ENCODE peak calls at places on chromosomes 5 and 9, in four cellular contexts. One of them, this sample, is unnamed.

GRCh38 chr5:10555134-10555733 is 8.6 kb upstream of the ANKRD33B start:
- DNase-seq in upper lobe of right lung: no peak
- DNase-seq in PC-9: peak; percentile 98
- DNase-seq in cardiac muscle cell: no peak
- DNase-seq in this sample: no peak

GRCh38 chr5:80109549-80110478 is 74.7 kb downstream of the THBS4 start:
- DNase-seq in cardiac muscle cell: no peak
- DNase-seq in upper lobe of right lung: no peak
- DNase-seq in PC-9: no peak
- DNase-seq in this sample: no peak

GRCh38 chr5:170275376-170275994 is 22.1 kb downstream of the LCP2 start:
- DNase-seq in PC-9: no peak
- DNase-seq in cardiac muscle cell: no peak
- DNase-seq in upper lobe of right lung: no peak
- DNase-seq in this sample: no peak

GRCh38 chr9:16337322-16338029 is 533.0 kb downstream of the BNC2 start:
- DNase-seq in cardiac muscle cell: peak; percentile 49
- DNase-seq in PC-9: peak; percentile 96
- DNase-seq in upper lobe of right lung: no peak
- DNase-seq in this sample: no peak

GRCh38 chr5:33795532-33795931 is 96.3 kb downstream of the ADAMTS12 start:
- DNase-seq in upper lobe of right lung: no peak
- DNase-seq in PC-9: no peak
- DNase-seq in cardiac muscle cell: no peak
- DNase-seq in this sample: no peak

GRCh38 chr5:8710426-8710930 is 835.4 kb downstream of the SEMA5A start:
- DNase-seq in upper lobe of right lung: no peak
- DNase-seq in cardiac muscle cell: no peak
- DNase-seq in PC-9: no peak
- DNase-seq in this sample: no peak

GRCh38 chr5:19886123-19886921 is 101.7 kb downstream of the CDH18 start:
- DNase-seq in upper lobe of right lung: no peak
- DNase-seq in PC-9: no peak
- DNase-seq in cardiac muscle cell: peak; percentile 21
- DNase-seq in this sample: no peak

GRCh38 chr5:181245427-181246275 is 1.9 kb upstream of the RACK1 start:
- DNase-seq in upper lobe of right lung: no peak
- DNase-seq in cardiac muscle cell: no peak
- DNase-seq in PC-9: no peak
- DNase-seq in this sample: no peak

GRCh38 chr5:60843693-60844428 is at the start of gene ELOVL7:
- DNase-seq in PC-9: peak; percentile 74
- DNase-seq in upper lobe of right lung: peak; percentile 92
- DNase-seq in cardiac muscle cell: peak; percentile 40
- DNase-seq in this sample: no peak

GRCh38 chr9:125260564-125260963 is 1.1 kb upstream of the GAPVD1 start:
- DNase-seq in upper lobe of right lung: no peak
- DNase-seq in PC-9: peak; percentile 44
- DNase-seq in cardiac muscle cell: no peak
- DNase-seq in this sample: no peak

GRCh38 chr9:116027096-116027495 is 126.5 kb upstream of the PAPPA start:
- DNase-seq in cardiac muscle cell: peak; percentile 17
- DNase-seq in upper lobe of right lung: no peak
- DNase-seq in PC-9: no peak
- DNase-seq in this sample: no peak

GRCh38 chr5:5316333-5316732 is 106.1 kb upstream of the ICE1 start:
- DNase-seq in PC-9: no peak
- DNase-seq in cardiac muscle cell: no peak
- DNase-seq in upper lobe of right lung: no peak
- DNase-seq in this sample: no peak

GRCh38 chr5:124537136-124537919 is 209.1 kb downstream of the ZNF608 start:
- DNase-seq in upper lobe of right lung: no peak
- DNase-seq in PC-9: no peak
- DNase-seq in cardiac muscle cell: no peak
- DNase-seq in this sample: no peak

GRCh38 chr5:173238312-173239232 is 3.6 kb upstream of the NKX2-5 start:
- DNase-seq in upper lobe of right lung: no peak
- DNase-seq in cardiac muscle cell: peak; percentile 21
- DNase-seq in PC-9: no peak
- DNase-seq in this sample: no peak

GRCh38 chr9:13429271-13429670 is 149.8 kb upstream of the MPDZ start:
- DNase-seq in upper lobe of right lung: no peak
- DNase-seq in PC-9: no peak
- DNase-seq in cardiac muscle cell: no peak
- DNase-seq in this sample: no peak

GRCh38 chr5:68746220-68747076 is 347.4 kb upstream of the SLC30A5 start:
- DNase-seq in cardiac muscle cell: no peak
- DNase-seq in upper lobe of right lung: no peak
- DNase-seq in PC-9: no peak
- DNase-seq in this sample: no peak

GRCh38 chr9:97057651-97058050 is 18.7 kb upstream of the CTSV start:
- DNase-seq in upper lobe of right lung: no peak
- DNase-seq in cardiac muscle cell: no peak
- DNase-seq in PC-9: no peak
- DNase-seq in this sample: no peak

GRCh38 chr5:82886911-82887310 is 190.3 kb downstream of the TMEM167A start:
- DNase-seq in cardiac muscle cell: peak; percentile 12
- DNase-seq in PC-9: no peak
- DNase-seq in upper lobe of right lung: no peak
- DNase-seq in this sample: no peak

GRCh38 chr5:142881727-142882126 is 111.5 kb downstream of the ARHGAP26 start:
- DNase-seq in PC-9: no peak
- DNase-seq in upper lobe of right lung: no peak
- DNase-seq in cardiac muscle cell: no peak
- DNase-seq in this sample: peak; percentile 71

GRCh38 chr9:116073826-116074225 is 79.8 kb upstream of the PAPPA start:
- DNase-seq in cardiac muscle cell: peak; percentile 72
- DNase-seq in upper lobe of right lung: no peak
- DNase-seq in PC-9: no peak
- DNase-seq in this sample: no peak

GRCh38 chr9:94761506-94761905 is 35.0 kb downstream of the AOPEP start:
- DNase-seq in PC-9: no peak
- DNase-seq in upper lobe of right lung: no peak
- DNase-seq in cardiac muscle cell: peak; percentile 51
- DNase-seq in this sample: no peak

GRCh38 chr9:113931140-113931539 is 55.0 kb downstream of the ZNF618 start:
- DNase-seq in cardiac muscle cell: no peak
- DNase-seq in upper lobe of right lung: no peak
- DNase-seq in PC-9: no peak
- DNase-seq in this sample: peak; percentile 28

GRCh38 chr9:34203275-34204010 is 24.6 kb downstream of the UBAP1 start:
- DNase-seq in PC-9: no peak
- DNase-seq in cardiac muscle cell: no peak
- DNase-seq in upper lobe of right lung: no peak
- DNase-seq in this sample: no peak

GRCh38 chr9:20873240-20873860 is 158.1 kb downstream of the HACD4 start:
- DNase-seq in cardiac muscle cell: no peak
- DNase-seq in upper lobe of right lung: no peak
- DNase-seq in PC-9: no peak
- DNase-seq in this sample: no peak

GRCh38 chr5:120252839-120253238 is 211.3 kb upstream of the PRR16 start:
- DNase-seq in upper lobe of right lung: no peak
- DNase-seq in PC-9: no peak
- DNase-seq in cardiac muscle cell: peak; percentile 16
- DNase-seq in this sample: no peak

GRCh38 chr9:99859395-99859980 is 37.8 kb downstream of the NR4A3 start:
- DNase-seq in PC-9: no peak
- DNase-seq in upper lobe of right lung: no peak
- DNase-seq in cardiac muscle cell: peak; percentile 17
- DNase-seq in this sample: no peak

GRCh38 chr9:29514862-29515261 is 1941.6 kb upstream of the C9orf72 start:
- DNase-seq in cardiac muscle cell: no peak
- DNase-seq in upper lobe of right lung: no peak
- DNase-seq in PC-9: no peak
- DNase-seq in this sample: no peak

DNA sequence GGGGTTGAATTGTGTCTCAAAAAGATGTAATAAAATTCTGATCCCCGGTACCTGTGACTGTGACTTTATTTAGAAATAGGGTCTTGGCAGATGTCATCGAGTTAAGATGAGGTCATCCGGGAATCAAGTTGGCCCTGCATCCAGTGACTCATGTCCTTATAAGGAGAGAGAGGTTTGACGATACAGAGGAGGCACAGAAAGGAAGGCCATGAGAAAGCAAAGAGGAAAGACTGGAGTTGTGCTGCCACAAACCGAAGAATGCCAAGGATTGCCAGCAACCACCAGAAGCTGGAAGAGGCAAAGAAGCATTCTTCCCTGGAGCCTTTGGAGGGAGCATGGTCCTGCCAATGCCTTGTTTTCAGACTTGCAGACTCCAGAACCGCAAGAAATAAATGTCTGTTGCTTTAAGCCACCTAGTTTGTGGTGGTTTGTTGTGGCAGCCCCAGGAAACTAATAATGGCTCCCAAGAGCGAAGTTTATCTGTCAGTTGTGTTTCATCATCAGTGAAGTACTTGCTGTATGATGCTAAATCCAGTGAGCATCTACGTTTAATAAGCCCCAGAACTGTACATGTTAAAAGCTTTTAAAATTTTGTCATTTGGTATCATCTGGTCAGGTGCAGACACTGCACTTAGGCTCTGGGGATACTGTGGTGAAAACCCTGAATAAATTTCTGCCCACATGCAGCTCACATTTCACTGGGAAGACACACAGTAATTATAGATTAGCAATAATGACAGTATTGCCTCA is 114.8 kb downstream of the TLE4 start:
- DNase-seq in upper lobe of right lung: no peak
- DNase-seq in cardiac muscle cell: peak; percentile 83
- DNase-seq in PC-9: no peak
- DNase-seq in this sample: peak; percentile 76
- TF ChIP-seq CTCF in upper lobe of right lung: no peak
- TF ChIP-seq CTCF in cardiac muscle cell: peak; percentile 11
- TF ChIP-seq CTCF in PC-9: no peak
- TF ChIP-seq CTCF in this sample: no peak

GRCh38 chr9:69115621-69116020 is 58.5 kb upstream of the TJP2 start:
- DNase-seq in PC-9: peak; percentile 76
- DNase-seq in upper lobe of right lung: no peak
- DNase-seq in cardiac muscle cell: peak; percentile 30
- DNase-seq in this sample: no peak
- H3K27ac ChIP-seq in PC-9: peak overlapping the region; percentile 46
- H3K27ac ChIP-seq in upper lobe of right lung: no peak overlapping the region
- H3K27ac ChIP-seq in cardiac muscle cell: no peak overlapping the region
- H3K27ac ChIP-seq in this sample: no peak overlapping the region

GRCh38 chr5:138754699-138755057 is 1.5 kb downstream of the CTNNA1 start:
- DNase-seq in PC-9: peak; percentile 59
- DNase-seq in upper lobe of right lung: no peak
- DNase-seq in cardiac muscle cell: no peak
- DNase-seq in this sample: no peak

GRCh38 chr5:138755084-138755748 is 2.0 kb downstream of the CTNNA1 start:
- DNase-seq in PC-9: no peak
- DNase-seq in upper lobe of right lung: no peak
- DNase-seq in cardiac muscle cell: no peak
- DNase-seq in this sample: no peak

GRCh38 chr5:138753794-138754698 is 821 bp downstream of the CTNNA1 start:
- DNase-seq in cardiac muscle cell: peak; percentile 91
- DNase-seq in PC-9: peak; percentile 88
- DNase-seq in upper lobe of right lung: peak; percentile 94
- DNase-seq in this sample: peak; percentile 92

GRCh38 chr5:138752951-138753793 is at the start of gene CTNNA1:
- DNase-seq in cardiac muscle cell: peak; percentile 72
- DNase-seq in upper lobe of right lung: peak; percentile 91
- DNase-seq in PC-9: peak; percentile 70
- DNase-seq in this sample: peak; percentile 89

GRCh38 chr5:138752341-138752950 is 779 bp upstream of the CTNNA1 start:
- DNase-seq in cardiac muscle cell: peak; percentile 25
- DNase-seq in PC-9: peak; percentile 45
- DNase-seq in upper lobe of right lung: no peak
- DNase-seq in this sample: no peak
- TF ChIP-seq CTCF in cardiac muscle cell: no peak
- TF ChIP-seq CTCF in PC-9: peak; percentile 21
- TF ChIP-seq CTCF in upper lobe of right lung: peak; percentile 12
- TF ChIP-seq CTCF in this sample: no peak

GRCh38 chr5:169248520-169248919 is 52.4 kb downstream of the SLIT3 start:
- DNase-seq in upper lobe of right lung: no peak
- DNase-seq in cardiac muscle cell: no peak
- DNase-seq in PC-9: no peak
- DNase-seq in this sample: no peak
- H3K27ac ChIP-seq in upper lobe of right lung: no peak overlapping the region
- H3K27ac ChIP-seq in cardiac muscle cell: no peak overlapping the region
- H3K27ac ChIP-seq in PC-9: no peak overlapping the region
- H3K27ac ChIP-seq in this sample: no peak overlapping the region

GRCh38 chr5:334903-335739 is 13.6 kb downstream of the AHRR start:
- DNase-seq in cardiac muscle cell: no peak
- DNase-seq in upper lobe of right lung: no peak
- DNase-seq in PC-9: no peak
- DNase-seq in this sample: no peak

GRCh38 chr5:333945-334344 is 12.4 kb downstream of the AHRR start:
- DNase-seq in upper lobe of right lung: no peak
- DNase-seq in cardiac muscle cell: no peak
- DNase-seq in PC-9: no peak
- DNase-seq in this sample: no peak

GRCh38 chr5:335740-336038 is 14.2 kb downstream of the AHRR start:
- DNase-seq in cardiac muscle cell: no peak
- DNase-seq in upper lobe of right lung: no peak
- DNase-seq in PC-9: no peak
- DNase-seq in this sample: no peak

GRCh38 chr5:332843-333242 is 11.3 kb downstream of the AHRR start:
- DNase-seq in PC-9: no peak
- DNase-seq in upper lobe of right lung: no peak
- DNase-seq in cardiac muscle cell: peak; percentile 13
- DNase-seq in this sample: no peak

DNA sequence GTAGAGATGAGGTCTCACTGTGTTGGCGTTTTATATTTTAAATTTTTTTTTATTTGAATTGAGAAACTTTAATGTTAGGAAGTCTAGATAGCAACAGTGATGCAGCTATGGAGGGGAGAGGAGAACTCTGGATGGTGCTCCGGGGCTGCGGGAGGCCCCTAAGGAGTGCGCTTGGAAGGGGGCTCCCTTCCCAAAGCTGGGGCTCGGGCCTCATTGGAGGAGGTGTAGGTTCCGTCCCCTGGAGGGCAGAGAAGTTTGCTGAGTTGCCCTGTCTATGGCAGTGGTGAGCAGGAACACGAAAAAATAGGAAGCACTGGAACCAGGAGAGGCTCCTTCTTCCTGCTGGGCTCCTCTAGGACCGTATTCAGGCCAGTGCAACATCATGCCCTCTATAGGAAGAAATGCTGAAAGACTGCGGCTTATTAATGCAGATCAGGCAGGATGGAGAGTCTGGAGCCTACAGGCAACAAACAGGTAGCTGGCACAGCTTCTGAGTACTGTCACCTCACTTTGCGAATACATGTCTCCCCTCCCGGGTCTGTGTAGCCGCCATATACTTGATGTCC is 16.1 kb downstream of the AHRR start:
- DNase-seq in PC-9: no peak
- DNase-seq in upper lobe of right lung: no peak
- DNase-seq in cardiac muscle cell: peak; percentile 52
- DNase-seq in this sample: no peak
- TF ChIP-seq CTCF in PC-9: peak; percentile 61
- TF ChIP-seq CTCF in upper lobe of right lung: peak; percentile 35
- TF ChIP-seq CTCF in cardiac muscle cell: peak; percentile 63
- TF ChIP-seq CTCF in this sample: no peak